ENCODE peak calls at places on chromosomes 5 and 9, in four cellular contexts. G, T, U and N are unnamed samples. For H3K4me1, the result is how much of the 10 kb centered on the place peaks cover.

GRCh38 chr9:4349841-4350418 is 50.1 kb upstream of the GLIS3 start:
- DNase-seq in T (no peak), U (no peak), G (no peak), N (no peak)

GRCh38 chr9:116482740-116483139 is 204.4 kb upstream of the TRIM32 start:
- DNase-seq in U (no peak), T (no peak), G (no peak), N (no peak)

GRCh38 chr5:462051-462481 is 19.1 kb downstream of the EXOC3 start:
- DNase-seq in U (no peak), G (no peak), T (peak), N (peak)

GRCh38 chr9:126069400-126069955 is 257.2 kb upstream of the MVB12B start:
- DNase-seq in T (no peak), U (no peak), G (no peak), N (no peak)

GRCh38 chr5:35246928-35247644 is 16.8 kb upstream of the PRLR start:
- DNase-seq in T (peak), U (peak), G (no peak), N (no peak)

GRCh38 chr9:14692918-14693861 is at the start of gene ZDHHC21:
- DNase-seq in G (no peak), T (peak), U (peak), N (peak)

GRCh38 chr9:107024193-107024592 is 161.2 kb downstream of the ZNF462 start:
- DNase-seq in U (no peak), G (no peak), T (no peak), N (no peak)

GRCh38 chr5:168286386-168286785 is 5.1 kb upstream of the WWC1 start:
- DNase-seq in T (no peak), U (no peak), G (no peak), N (no peak)

GRCh38 chr9:96476591-96476990 is 26.6 kb downstream of the HABP4 start:
- DNase-seq in U (no peak), T (no peak), G (no peak), N (no peak)

GRCh38 chr5:86909461-86909881 is 291.7 kb downstream of the COX7C start:
- DNase-seq in T (no peak), G (peak), U (no peak), N (no peak)

GRCh38 chr9:29822458-29822857 is 2249.2 kb upstream of the C9orf72 start:
- DNase-seq in G (no peak), T (no peak), U (no peak), N (no peak)

GRCh38 chr9:14520341-14520740 is 172.9 kb downstream of the ZDHHC21 start:
- DNase-seq in G (no peak), T (no peak), U (no peak), N (no peak)

GRCh38 chr5:173378727-173379126 is 50.5 kb upstream of the STC2 start:
- DNase-seq in G (no peak), U (no peak), T (no peak), N (no peak)

GRCh38 chr5:134851307-134851923 is 5.6 kb downstream of the C5orf24 start:
- DNase-seq in U (peak), G (no peak), T (no peak), N (no peak)

GRCh38 chr5:36875051-36875788 is 1.3 kb upstream of the NIPBL start:
- DNase-seq in U (peak), G (no peak), T (peak), N (peak)

GRCh38 chr5:36875789-36876388 is 680 bp upstream of the NIPBL start:
- DNase-seq in T (peak), G (no peak), U (peak), N (peak)

GRCh38 chr5:36876965-36877666 is 547 bp downstream of the NIPBL start:
- DNase-seq in T (peak), U (peak), G (no peak), N (peak)

GRCh38 chr5:36877667-36878420 is 1.3 kb downstream of the NIPBL start:
- DNase-seq in G (no peak), T (no peak), U (peak), N (no peak)

GRCh38 chr5:36876389-36876964 is at the start of gene NIPBL:
- DNase-seq in T (peak), G (no peak), U (peak), N (peak)
- H3K4me1 ChIP-seq in T (half or more), G (under half), U (under half), N (half or more)

GRCh38 chr5:181167814-181168488 is 20.6 kb downstream of the OR2V2 start:
- DNase-seq in U (no peak), T (no peak), G (no peak), N (no peak)
- TF ChIP-seq CTCF in U (no peak), T (peak), G (peak), N (no peak)

DNA sequence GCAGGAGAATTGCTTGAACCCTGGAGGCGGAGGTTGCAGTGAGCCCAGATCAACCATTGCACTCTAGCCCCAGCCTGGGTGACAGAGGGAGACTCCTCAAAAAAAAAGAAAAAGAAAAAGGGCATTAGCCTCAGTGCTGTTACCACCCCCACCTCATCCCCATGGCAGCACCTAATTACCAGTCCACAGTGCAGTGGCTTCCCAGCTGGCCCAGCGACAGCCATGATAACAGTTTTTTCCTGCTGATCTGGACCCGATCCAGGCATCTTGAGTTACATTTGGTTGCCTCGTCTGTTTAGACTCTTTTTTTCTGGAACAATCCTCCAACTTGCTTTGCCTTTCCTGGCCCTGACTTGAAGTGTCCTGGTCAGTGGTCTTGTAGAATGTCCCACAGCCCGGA is 24.4 kb downstream of the NCS1 start:
- DNase-seq in T (no peak), U (peak), G (no peak), N (no peak)
- H3K4me1 ChIP-seq in T (under half), U (under half), G (under half), N (half or more)

GRCh38 chr5:111070272-111071134 is 1.0 kb upstream of the TSLP start:
- DNase-seq in T (peak), U (peak), G (no peak), N (peak)

GRCh38 chr5:111075520-111075919 is 4.0 kb downstream of the TSLP start:
- DNase-seq in G (no peak), U (no peak), T (no peak), N (no peak)

GRCh38 chr5:111074244-111074643 is 2.7 kb downstream of the TSLP start:
- DNase-seq in T (no peak), G (no peak), U (no peak), N (no peak)

GRCh38 chr5:111071413-111071812 is at the start of gene TSLP:
- DNase-seq in U (no peak), T (no peak), G (no peak), N (no peak)

GRCh38 chr5:111072949-111073682 is 1.6 kb downstream of the TSLP start:
- DNase-seq in G (no peak), T (peak), U (peak), N (peak)
- TF ChIP-seq CTCF in G (no peak), T (no peak), U (no peak), N (no peak)